ENCODE peak calls at places on chromosomes 7 and 10, in ten cellular contexts. N is AG20443; V is NCI-H1105; T is activated naive CD4-positive, alpha-beta T cell treated with anti-CD3 and anti-CD28 coated beads, Interleukin-2, amount 50 U/mL, for 16 hours; O is ovary; K is stimulated activated CD8-positive, alpha-beta memory T cell treated with anti-CD3 and anti-CD28 coated beads, Interleukin-7, amount 100 ng/mL, for 24 hours; H is HS-27A; D is H54; Y is GM04503; S is Daoy. W is an unnamed sample.

GRCh38 chr10:74011762-74012161 is 13.8 kb downstream of the VCL start:
- DNase-seq in D (no peak), K (no peak), T (no peak), O (peak; percentile 47), Y (peak; percentile 65), H (no peak), N (no peak), S (peak; percentile 66), V (no peak), W (no peak)

GRCh38 chr7:55246181-55246580 is 119.0 kb upstream of the LANCL2 start:
- DNase-seq in D (no peak), Y (no peak), K (no peak), N (no peak), O (no peak), S (no peak), T (no peak), H (no peak), V (no peak), W (no peak)

GRCh38 chr7:108057951-108058391 is 55.0 kb upstream of the LAMB1 start:
- DNase-seq in D (no peak), V (no peak), O (no peak), H (no peak), K (no peak), Y (no peak), N (no peak), T (no peak), S (no peak), W (no peak)

GRCh38 chr7:159108491-159108890 is 36.2 kb downstream of the VIPR2 start:
- DNase-seq in O (no peak), K (no peak), H (no peak), V (no peak), Y (no peak), N (no peak), T (no peak), S (no peak), D (no peak), W (no peak)

GRCh38 chr7:25215694-25216335 is 12.5 kb downstream of the NPVF start:
- DNase-seq in N (no peak), T (no peak), V (no peak), D (no peak), Y (no peak), S (no peak), K (no peak), O (no peak), H (no peak), W (no peak)

GRCh38 chr10:130686680-130687300 is 550.6 kb downstream of the GLRX3 start:
- DNase-seq in H (no peak), Y (no peak), T (no peak), D (no peak), O (no peak), S (no peak), K (no peak), N (no peak), V (no peak), W (no peak)

GRCh38 chr10:79354141-79354540 is 6.9 kb downstream of the PPIF start:
- DNase-seq in K (no peak), V (no peak), S (no peak), H (no peak), Y (no peak), D (peak; percentile 9), N (no peak), T (no peak), O (no peak), W (no peak)

GRCh38 chr7:78530351-78530750 is 731.8 kb downstream of the PHTF2 start:
- DNase-seq in Y (peak; percentile 21), K (no peak), O (no peak), N (peak; percentile 71), T (no peak), S (no peak), D (peak; percentile 20), H (peak; percentile 45), V (no peak), W (no peak)

GRCh38 chr7:131556055-131556911 is at the start of gene PODXL:
- DNase-seq in H (no peak), V (peak; percentile 84), D (peak; percentile 86), Y (no peak), N (peak; percentile 97), O (peak; percentile 65), S (peak; percentile 94), T (peak; percentile 47), K (peak; percentile 13), W (peak; percentile 46)

GRCh38 chr10:62341419-62341818 is 32.8 kb upstream of the ZNF365 start:
- DNase-seq in H (no peak), O (no peak), Y (no peak), S (no peak), V (no peak), D (no peak), N (no peak), K (no peak), T (no peak), W (no peak)

GRCh38 chr10:110398419-110399162 is 93.9 kb upstream of the SMNDC1 start:
- DNase-seq in Y (peak; percentile 92), O (peak; percentile 29), H (peak; percentile 86), N (peak; percentile 96), S (peak; percentile 94), T (no peak), V (no peak), D (peak; percentile 75), K (no peak), W (no peak)

GRCh38 chr7:27162930-27163775 is 2.2 kb downstream of the HOXA9 start:
- DNase-seq in T (no peak), V (no peak), D (no peak), H (no peak), K (no peak), S (no peak), O (no peak), N (no peak), Y (peak; percentile 21), W (no peak)

GRCh38 chr10:60883187-60883586 is 60.8 kb downstream of the RHOBTB1 start:
- DNase-seq in V (no peak), O (no peak), N (peak; percentile 23), D (peak; percentile 12), H (no peak), S (no peak), Y (no peak), T (no peak), K (no peak), W (no peak)

GRCh38 chr7:17130281-17131059 is 168.0 kb upstream of the AHR start:
- DNase-seq in Y (peak; percentile 58), O (no peak), H (no peak), N (peak; percentile 77), V (no peak), D (no peak), T (no peak), K (no peak), S (peak; percentile 71), W (no peak)

GRCh38 chr7:90629306-90629918 is 33.3 kb downstream of the CDK14 start:
- DNase-seq in Y (no peak), K (no peak), V (no peak), H (no peak), N (peak; percentile 61), D (no peak), S (peak; percentile 44), O (no peak), T (no peak), W (no peak)

GRCh38 chr10:48518412-48518811 is 86.5 kb downstream of the ARHGAP22 start:
- DNase-seq in S (no peak), D (no peak), N (no peak), T (no peak), V (no peak), H (no peak), O (no peak), Y (no peak), K (no peak), W (no peak)

GRCh38 chr7:39085590-39086049 is 107.9 kb downstream of the POU6F2 start:
- DNase-seq in Y (no peak), H (no peak), T (no peak), O (no peak), N (no peak), D (no peak), S (peak; percentile 43), K (no peak), V (no peak), W (no peak)

GRCh38 chr7:18347170-18347569 is 148.4 kb upstream of the HDAC9 start:
- DNase-seq in S (no peak), D (no peak), N (no peak), T (no peak), O (no peak), H (no peak), Y (no peak), K (no peak), V (no peak), W (no peak)

GRCh38 chr10:119165171-119166110 is at the start of gene SFXN4:
- DNase-seq in S (peak; percentile 67), N (peak; percentile 95), K (peak; percentile 51), Y (peak; percentile 13), H (no peak), O (peak; percentile 77), T (peak; percentile 84), V (peak; percentile 30), D (peak; percentile 60), W (peak; percentile 17)

GRCh38 chr7:151925446-151926335 is 30.6 kb upstream of the GALNTL5 start:
- DNase-seq in O (no peak), N (peak; percentile 25), S (no peak), K (no peak), V (no peak), D (no peak), Y (no peak), H (no peak), T (no peak), W (no peak)

GRCh38 chr7:1087952-1088920 is at the start of gene GPER1:
- DNase-seq in D (peak; percentile 99), S (peak; percentile 48), H (no peak), K (no peak), N (peak; percentile 88), T (no peak), Y (no peak), V (no peak), O (peak; percentile 52), W (no peak)

GRCh38 chr10:82211331-82211730 is 336.3 kb downstream of the NRG3 start:
- DNase-seq in K (no peak), Y (no peak), H (no peak), N (no peak), T (no peak), V (no peak), S (no peak), O (no peak), D (no peak), W (no peak)

GRCh38 chr10:97575101-97575668 is 2.6 kb downstream of the ANKRD2 start:
- DNase-seq in D (peak; percentile 82), O (no peak), H (no peak), N (no peak), S (no peak), K (no peak), Y (no peak), T (no peak), V (no peak), W (no peak)

GRCh38 chr7:76294344-76295024 is 8.0 kb upstream of the HSPB1 start:
- DNase-seq in H (peak; percentile 89), S (peak; percentile 95), D (peak; percentile 77), T (no peak), V (peak; percentile 89), K (no peak), Y (peak; percentile 78), N (peak; percentile 85), O (peak; percentile 96), W (peak; percentile 26)

GRCh38 chr7:98079891-98080653 is 26.6 kb upstream of the LMTK2 start:
- DNase-seq in K (no peak), O (no peak), H (no peak), T (no peak), D (no peak), S (no peak), N (no peak), V (no peak), Y (no peak), W (no peak)

GRCh38 chr7:134752006-134752760 is 27.3 kb upstream of the CALD1 start:
- DNase-seq in Y (no peak), D (peak; percentile 20), S (peak; percentile 72), H (no peak), V (no peak), O (no peak), N (peak; percentile 28), T (no peak), K (no peak), W (peak; percentile 32)

GRCh38 chr7:17939111-17939669 is 1.1 kb downstream of the SNX13 start:
- DNase-seq in S (peak; percentile 53), O (no peak), H (no peak), K (no peak), T (no peak), Y (no peak), N (peak; percentile 34), D (no peak), V (no peak), W (no peak)

GRCh38 chr10:124532106-124532641 is 70.6 kb downstream of the LHPP start:
- DNase-seq in D (no peak), N (no peak), Y (no peak), H (no peak), T (no peak), O (no peak), V (no peak), K (no peak), S (no peak), W (no peak)

W was measured in NCI-H1048.